ENCODE peak calls at places on chromosomes 6 and 20, in six cellular contexts. Y is IMR-90, G is mesenchymal stem cell, E is H9, P is H1, A is mesendoderm. W is an unnamed sample. For H3K4me1, the result is how much of the 10 kb centered on the place peaks cover.

GRCh38 chr6:37554480-37554819 is 54.8 kb upstream of the CCDC167 start:
- DNase-seq in Y (peak), G (peak), E (no peak), P (no peak), A (no peak), W (no peak)

GRCh38 chr6:89148016-89148750 is 2.3 kb downstream of the PM20D2 start:
- DNase-seq in Y (peak), G (no peak), E (no peak), P (no peak), A (no peak), W (no peak)

GRCh38 chr20:55166063-55166462 is 690.7 kb downstream of the DOK5 start:
- DNase-seq in Y (no peak), G (no peak), E (peak), P (peak), A (peak), W (peak)

GRCh38 chr6:157674061-157674460 is 149.0 kb upstream of the SNX9 start:
- DNase-seq in Y (no peak), G (no peak), E (no peak), P (no peak), A (no peak), W (no peak)

GRCh38 chr20:63124782-63125580 is 91.0 kb downstream of the YTHDF1 start:
- DNase-seq in Y (no peak), G (no peak), E (peak), P (no peak), A (no peak), W (no peak)

GRCh38 chr20:47464380-47465101 is 37.1 kb upstream of the NCOA3 start:
- DNase-seq in Y (peak), G (peak), E (no peak), P (no peak), A (no peak), W (no peak)

GRCh38 chr6:35725721-35726438 is 11.0 kb upstream of the ARMC12 start:
- DNase-seq in Y (no peak), G (peak), E (no peak), P (no peak), A (no peak), W (no peak)

GRCh38 chr6:160069050-160069454 is 52.6 kb upstream of the SLC22A1 start:
- DNase-seq in Y (no peak), G (no peak), E (no peak), P (no peak), A (no peak), W (no peak)

GRCh38 chr20:45047581-45048119 is 53.3 kb downstream of the KCNS1 start:
- DNase-seq in Y (no peak), G (no peak), E (no peak), P (no peak), A (no peak), W (no peak)

GRCh38 chr6:169452117-169452868 is 198.6 kb upstream of the THBS2 start:
- DNase-seq in Y (peak), G (no peak), E (no peak), P (no peak), A (no peak), W (no peak)

GRCh38 chr20:45940053-45940452 is 5.6 kb downstream of the PCIF1 start:
- DNase-seq in Y (no peak), G (no peak), E (no peak), P (no peak), A (no peak), W (no peak)

GRCh38 chr6:101083533-101084172 is 202.5 kb upstream of the ASCC3 start:
- DNase-seq in Y (peak), G (peak), E (no peak), P (no peak), A (peak), W (no peak)

GRCh38 chr20:2740702-2741101 is 48.1 kb downstream of the EBF4 start:
- DNase-seq in Y (no peak), G (no peak), E (peak), P (no peak), A (no peak), W (no peak)

DNA sequence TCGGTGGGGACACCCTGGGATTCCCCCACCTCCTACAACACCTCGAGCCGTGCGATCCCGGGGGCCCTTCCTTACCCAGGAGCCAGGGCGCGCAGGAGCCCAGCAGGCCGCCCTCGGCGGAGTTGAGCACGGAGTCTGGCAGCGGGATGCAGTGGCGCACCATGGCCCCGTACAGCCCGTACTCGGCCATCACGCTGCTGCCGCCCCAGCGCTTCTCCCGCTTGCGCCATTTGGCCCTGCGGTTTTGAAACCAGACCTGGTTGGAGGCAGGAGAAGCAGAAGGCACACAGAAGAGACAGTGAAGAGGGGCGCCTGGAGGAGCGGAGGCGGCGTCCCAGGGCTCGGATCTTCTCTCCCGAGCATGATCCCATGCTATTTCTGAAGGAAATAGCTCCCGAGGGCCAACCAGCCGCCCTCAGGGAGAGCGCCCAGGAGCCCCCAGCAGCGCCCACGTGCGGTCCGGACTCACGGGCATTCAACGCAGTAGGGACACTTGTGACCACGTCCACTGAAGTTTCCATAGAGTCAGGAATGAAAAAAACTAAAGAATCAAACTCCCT is 4.3 kb downstream of the VSX1 start:
- DNase-seq in Y (peak), G (peak), E (peak), P (peak), A (no peak), W (no peak)
- H3K4me2 ChIP-seq in Y (peak), G (peak), E (peak), P (peak), A (no peak), W (no peak)

GRCh38 chr6:106527979-106528378 is 101.3 kb downstream of the RTN4IP1 start:
- DNase-seq in Y (peak), G (peak), E (no peak), P (no peak), A (no peak), W (no peak)
- H3K4me1 ChIP-seq in Y (under half), G (under half), E (under half), P (under half), A (under half), W (under half)

GRCh38 chr6:33313105-33313708 is 671 bp downstream of the TAPBP start:
- DNase-seq in Y (peak), G (peak), E (peak), P (peak), A (peak), W (no peak)
- H2BK5ac ChIP-seq in Y (peak), G (peak), E (no peak), P (peak), A (no peak), W (peak)

DNA sequence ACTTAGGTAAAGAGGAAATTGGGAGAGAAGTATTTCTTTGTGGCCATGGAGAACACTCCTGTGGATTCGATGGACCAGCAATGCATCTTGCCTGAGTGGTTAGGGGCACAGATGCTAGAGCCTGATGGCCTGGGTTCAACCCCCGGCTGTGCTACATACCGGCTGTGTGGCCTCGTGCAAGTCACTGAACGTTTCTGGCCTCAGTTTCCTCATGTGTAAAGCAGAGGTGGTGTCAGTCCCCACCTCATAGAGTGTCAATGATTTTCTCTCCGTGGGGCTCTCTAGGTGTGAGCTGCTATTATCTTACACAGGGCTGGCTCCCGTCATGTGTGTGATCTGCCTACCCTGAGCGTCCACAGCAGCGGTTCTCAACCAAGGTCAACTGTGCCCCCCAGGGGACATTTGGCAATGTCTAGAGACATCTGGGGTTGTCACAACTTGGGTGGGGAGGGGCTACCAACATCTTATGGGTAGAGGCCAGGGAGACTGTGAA is 50.0 kb upstream of the PTPN1 start:
- DNase-seq in Y (no peak), G (no peak), E (no peak), P (no peak), A (no peak), W (no peak)
- H3K4me2 ChIP-seq in Y (no peak), G (no peak), E (no peak), P (no peak), A (no peak), W (no peak)

DNA sequence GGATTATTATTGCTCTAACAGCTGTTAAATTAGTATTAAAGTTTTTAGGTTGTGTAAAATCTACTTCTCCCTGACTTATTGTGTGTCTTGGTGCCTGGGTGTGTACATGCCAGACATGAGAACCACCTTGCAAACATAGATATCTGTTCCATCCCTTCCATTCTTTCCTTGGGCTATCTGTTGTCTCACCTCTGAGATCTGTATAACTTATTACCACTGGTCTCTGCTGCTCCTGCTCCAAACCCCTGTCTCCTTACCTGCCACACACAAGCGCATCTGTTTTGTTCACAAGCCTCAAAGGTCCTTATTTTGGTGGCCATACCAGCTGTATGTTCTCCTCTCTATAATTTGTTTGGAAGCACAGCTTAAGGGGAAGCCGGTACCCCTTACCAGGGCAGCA is 2.5 kb downstream of the LRRC1 start:
- DNase-seq in Y (no peak), G (no peak), E (no peak), P (no peak), A (no peak), W (no peak)
- H3K4me1 ChIP-seq in Y (under half), G (under half), E (under half), P (under half), A (under half), W (under half)

GRCh38 chr6:50527985-50528384 is 185.3 kb upstream of the TFAP2D start:
- DNase-seq in Y (no peak), G (no peak), E (no peak), P (no peak), A (no peak), W (no peak)
- H2BK5ac ChIP-seq in Y (no peak), G (no peak), E (no peak), P (no peak), A (no peak), W (no peak)

GRCh38 chr6:33073431-33073871 is at the start of gene HLA-DPA1:
- DNase-seq in Y (peak), G (peak), E (peak), P (no peak), A (peak), W (no peak)

GRCh38 chr6:33072508-33073100 is 845 bp downstream of the HLA-DPA1 start:
- DNase-seq in Y (no peak), G (no peak), E (no peak), P (no peak), A (no peak), W (no peak)

GRCh38 chr6:33070909-33071308 is 2.5 kb downstream of the HLA-DPA1 start:
- DNase-seq in Y (no peak), G (no peak), E (no peak), P (no peak), A (no peak), W (no peak)

GRCh38 chr6:33069021-33069738 is 4.3 kb downstream of the HLA-DPA1 start:
- DNase-seq in Y (no peak), G (no peak), E (no peak), P (no peak), A (no peak), W (no peak)

DNA sequence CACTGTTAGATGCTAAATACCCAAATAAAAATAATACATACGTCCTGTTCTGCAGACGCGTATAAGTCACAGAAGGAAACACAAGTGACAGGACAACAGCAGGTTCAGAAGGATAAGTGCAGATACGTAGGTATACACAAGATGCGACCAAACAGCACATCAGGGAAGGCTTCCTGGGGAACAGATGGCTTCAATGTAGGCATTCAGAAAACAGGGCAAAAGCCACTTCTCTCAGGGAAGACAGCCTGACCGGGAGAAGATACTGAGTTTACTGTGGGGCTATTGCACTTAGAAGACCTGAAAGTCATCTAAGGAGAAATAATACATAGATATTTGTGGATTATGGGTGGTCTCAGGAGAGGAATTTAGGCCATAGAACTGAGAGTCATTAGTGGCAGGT is 1.9 kb downstream of the HLA-DPA1 start:
- DNase-seq in Y (no peak), G (no peak), E (no peak), P (no peak), A (no peak), W (no peak)
- H3K4me2 ChIP-seq in Y (no peak), G (no peak), E (no peak), P (no peak), A (no peak), W (no peak)